ENCODE peak calls at places on chromosomes 1 and 21, in four cellular contexts. One of them, this sample, is unnamed.

GRCh38 chr1:160625725-160626498 is 20.9 kb downstream of the SLAMF1 start:
- DNase-seq in HS-5: no peak
- DNase-seq in activated naive CD8-positive, alpha-beta T cell treated with anti-CD3 and anti-CD28 coated beads, Interleukin-2, amount 50 U/mL, for 16 hours: no peak
- DNase-seq in psoas muscle: no peak
- DNase-seq in this sample: no peak

GRCh38 chr1:109792056-109792831 is 28.5 kb upstream of the EPS8L3 start:
- DNase-seq in HS-5: no peak
- DNase-seq in activated naive CD8-positive, alpha-beta T cell treated with anti-CD3 and anti-CD28 coated beads, Interleukin-2, amount 50 U/mL, for 16 hours: no peak
- DNase-seq in psoas muscle: peak
- DNase-seq in this sample: peak

GRCh38 chr21:44885615-44886014 is 12.1 kb upstream of the PTTG1IP start:
- DNase-seq in HS-5: no peak
- DNase-seq in activated naive CD8-positive, alpha-beta T cell treated with anti-CD3 and anti-CD28 coated beads, Interleukin-2, amount 50 U/mL, for 16 hours: no peak
- DNase-seq in psoas muscle: peak
- DNase-seq in this sample: no peak

GRCh38 chr1:10031461-10031860 is 1.3 kb upstream of the UBE4B start:
- DNase-seq in HS-5: peak
- DNase-seq in activated naive CD8-positive, alpha-beta T cell treated with anti-CD3 and anti-CD28 coated beads, Interleukin-2, amount 50 U/mL, for 16 hours: no peak
- DNase-seq in psoas muscle: no peak
- DNase-seq in this sample: no peak

GRCh38 chr1:185632659-185633428 is 101.3 kb upstream of the HMCN1 start:
- DNase-seq in HS-5: no peak
- DNase-seq in activated naive CD8-positive, alpha-beta T cell treated with anti-CD3 and anti-CD28 coated beads, Interleukin-2, amount 50 U/mL, for 16 hours: no peak
- DNase-seq in psoas muscle: no peak
- DNase-seq in this sample: peak

GRCh38 chr1:101410048-101410878 is 173.4 kb downstream of the S1PR1 start:
- DNase-seq in HS-5: no peak
- DNase-seq in activated naive CD8-positive, alpha-beta T cell treated with anti-CD3 and anti-CD28 coated beads, Interleukin-2, amount 50 U/mL, for 16 hours: no peak
- DNase-seq in psoas muscle: no peak
- DNase-seq in this sample: no peak

GRCh38 chr1:108017698-108018097 is 52.7 kb upstream of the VAV3 start:
- DNase-seq in HS-5: no peak
- DNase-seq in activated naive CD8-positive, alpha-beta T cell treated with anti-CD3 and anti-CD28 coated beads, Interleukin-2, amount 50 U/mL, for 16 hours: no peak
- DNase-seq in psoas muscle: no peak
- DNase-seq in this sample: no peak

GRCh38 chr1:158819461-158820443 is 11.4 kb upstream of the MNDA start:
- DNase-seq in HS-5: no peak
- DNase-seq in activated naive CD8-positive, alpha-beta T cell treated with anti-CD3 and anti-CD28 coated beads, Interleukin-2, amount 50 U/mL, for 16 hours: no peak
- DNase-seq in psoas muscle: no peak
- DNase-seq in this sample: no peak

GRCh38 chr1:118809586-118809985 is 178.6 kb downstream of the TBX15 start:
- DNase-seq in HS-5: no peak
- DNase-seq in activated naive CD8-positive, alpha-beta T cell treated with anti-CD3 and anti-CD28 coated beads, Interleukin-2, amount 50 U/mL, for 16 hours: no peak
- DNase-seq in psoas muscle: no peak
- DNase-seq in this sample: no peak

GRCh38 chr1:86502721-86503430 is 34.1 kb downstream of the CLCA1 start:
- DNase-seq in HS-5: no peak
- DNase-seq in activated naive CD8-positive, alpha-beta T cell treated with anti-CD3 and anti-CD28 coated beads, Interleukin-2, amount 50 U/mL, for 16 hours: no peak
- DNase-seq in psoas muscle: no peak
- DNase-seq in this sample: no peak

GRCh38 chr1:116115476-116115875 is 4.3 kb downstream of the MAB21L3 start:
- DNase-seq in HS-5: peak
- DNase-seq in activated naive CD8-positive, alpha-beta T cell treated with anti-CD3 and anti-CD28 coated beads, Interleukin-2, amount 50 U/mL, for 16 hours: no peak
- DNase-seq in psoas muscle: no peak
- DNase-seq in this sample: peak

GRCh38 chr1:234564035-234565029 is 45.6 kb downstream of the IRF2BP2 start:
- DNase-seq in HS-5: peak
- DNase-seq in activated naive CD8-positive, alpha-beta T cell treated with anti-CD3 and anti-CD28 coated beads, Interleukin-2, amount 50 U/mL, for 16 hours: no peak
- DNase-seq in psoas muscle: no peak
- DNase-seq in this sample: peak

GRCh38 chr1:240575976-240576666 is 35.8 kb downstream of the GREM2 start:
- DNase-seq in HS-5: peak
- DNase-seq in activated naive CD8-positive, alpha-beta T cell treated with anti-CD3 and anti-CD28 coated beads, Interleukin-2, amount 50 U/mL, for 16 hours: no peak
- DNase-seq in psoas muscle: no peak
- DNase-seq in this sample: peak

GRCh38 chr21:31710586-31710985 is 21.3 kb downstream of the SCAF4 start:
- DNase-seq in HS-5: peak
- DNase-seq in activated naive CD8-positive, alpha-beta T cell treated with anti-CD3 and anti-CD28 coated beads, Interleukin-2, amount 50 U/mL, for 16 hours: no peak
- DNase-seq in psoas muscle: no peak
- DNase-seq in this sample: peak

GRCh38 chr1:54814148-54814498 is 13.0 kb upstream of the TTC22 start:
- DNase-seq in HS-5: no peak
- DNase-seq in activated naive CD8-positive, alpha-beta T cell treated with anti-CD3 and anti-CD28 coated beads, Interleukin-2, amount 50 U/mL, for 16 hours: no peak
- DNase-seq in psoas muscle: no peak
- DNase-seq in this sample: no peak

GRCh38 chr21:20451051-20451450 is 547.2 kb upstream of the NCAM2 start:
- DNase-seq in HS-5: peak
- DNase-seq in activated naive CD8-positive, alpha-beta T cell treated with anti-CD3 and anti-CD28 coated beads, Interleukin-2, amount 50 U/mL, for 16 hours: no peak
- DNase-seq in psoas muscle: no peak
- DNase-seq in this sample: no peak

GRCh38 chr1:38337711-38338110 is 291.1 kb upstream of the POU3F1 start:
- DNase-seq in HS-5: no peak
- DNase-seq in activated naive CD8-positive, alpha-beta T cell treated with anti-CD3 and anti-CD28 coated beads, Interleukin-2, amount 50 U/mL, for 16 hours: no peak
- DNase-seq in psoas muscle: no peak
- DNase-seq in this sample: no peak

GRCh38 chr1:32830092-32830852 is 12.8 kb downstream of the S100PBP start:
- DNase-seq in HS-5: no peak
- DNase-seq in activated naive CD8-positive, alpha-beta T cell treated with anti-CD3 and anti-CD28 coated beads, Interleukin-2, amount 50 U/mL, for 16 hours: no peak
- DNase-seq in psoas muscle: no peak
- DNase-seq in this sample: no peak

GRCh38 chr1:156838972-156839371 is 19.9 kb downstream of the INSRR start:
- DNase-seq in HS-5: no peak
- DNase-seq in activated naive CD8-positive, alpha-beta T cell treated with anti-CD3 and anti-CD28 coated beads, Interleukin-2, amount 50 U/mL, for 16 hours: no peak
- DNase-seq in psoas muscle: no peak
- DNase-seq in this sample: no peak

GRCh38 chr1:15246960-15247614 is at the start of gene FHAD1:
- DNase-seq in HS-5: no peak
- DNase-seq in activated naive CD8-positive, alpha-beta T cell treated with anti-CD3 and anti-CD28 coated beads, Interleukin-2, amount 50 U/mL, for 16 hours: peak
- DNase-seq in psoas muscle: no peak
- DNase-seq in this sample: no peak

GRCh38 chr1:83086346-83086745 is 912.6 kb downstream of the TTLL7 start:
- DNase-seq in HS-5: no peak
- DNase-seq in activated naive CD8-positive, alpha-beta T cell treated with anti-CD3 and anti-CD28 coated beads, Interleukin-2, amount 50 U/mL, for 16 hours: no peak
- DNase-seq in psoas muscle: no peak
- DNase-seq in this sample: no peak

GRCh38 chr1:209657140-209657879 is 5.1 kb upstream of the LAMB3 start:
- DNase-seq in HS-5: no peak
- DNase-seq in activated naive CD8-positive, alpha-beta T cell treated with anti-CD3 and anti-CD28 coated beads, Interleukin-2, amount 50 U/mL, for 16 hours: no peak
- DNase-seq in psoas muscle: no peak
- DNase-seq in this sample: peak

GRCh38 chr1:236568285-236568894 is 35.9 kb downstream of the HEATR1 start:
- DNase-seq in HS-5: no peak
- DNase-seq in activated naive CD8-positive, alpha-beta T cell treated with anti-CD3 and anti-CD28 coated beads, Interleukin-2, amount 50 U/mL, for 16 hours: no peak
- DNase-seq in psoas muscle: no peak
- DNase-seq in this sample: no peak

GRCh38 chr1:67084765-67085318 is 30.9 kb upstream of the SLC35D1 start:
- DNase-seq in HS-5: no peak
- DNase-seq in activated naive CD8-positive, alpha-beta T cell treated with anti-CD3 and anti-CD28 coated beads, Interleukin-2, amount 50 U/mL, for 16 hours: no peak
- DNase-seq in psoas muscle: no peak
- DNase-seq in this sample: no peak

GRCh38 chr1:219247441-219247840 is 73.8 kb downstream of the LYPLAL1 start:
- DNase-seq in HS-5: no peak
- DNase-seq in activated naive CD8-positive, alpha-beta T cell treated with anti-CD3 and anti-CD28 coated beads, Interleukin-2, amount 50 U/mL, for 16 hours: no peak
- DNase-seq in psoas muscle: no peak
- DNase-seq in this sample: no peak

GRCh38 chr1:189657715-189658114 is 819.9 kb downstream of the BRINP3 start:
- DNase-seq in HS-5: no peak
- DNase-seq in activated naive CD8-positive, alpha-beta T cell treated with anti-CD3 and anti-CD28 coated beads, Interleukin-2, amount 50 U/mL, for 16 hours: no peak
- DNase-seq in psoas muscle: no peak
- DNase-seq in this sample: no peak

GRCh38 chr1:6052543-6053205 is 7.0 kb downstream of the KCNAB2 start:
- DNase-seq in HS-5: no peak
- DNase-seq in activated naive CD8-positive, alpha-beta T cell treated with anti-CD3 and anti-CD28 coated beads, Interleukin-2, amount 50 U/mL, for 16 hours: no peak
- DNase-seq in psoas muscle: peak
- DNase-seq in this sample: peak

This sample was measured in GM04503.